ENCODE peak calls at places on chromosomes 13 and 19, in nine cellular contexts. One of them, this sample, is unnamed.

GRCh38 chr19:56105090-56105701 is 15.9 kb downstream of the ZNF787 start:
- DNase-seq in HS-5: no peak
- DNase-seq in NCI-H510A treated with DMSO at 0.1 percent for 48 hours: no peak
- DNase-seq in T follicular helper cell: peak; percentile 38
- DNase-seq in cardiac fibroblast: peak; percentile 39
- DNase-seq in stimulated activated CD8-positive, alpha-beta memory T cell treated with anti-CD3 and anti-CD28 coated beads, Interleukin-7, amount 100 ng/mL, for 1 hour: peak; percentile 14
- DNase-seq in smooth muscle cell of the brain vasculature: no peak
- DNase-seq in lower lobe of right lung: peak; percentile 90
- DNase-seq in AG09309: no peak
- DNase-seq in this sample: peak; percentile 59

GRCh38 chr19:46659151-46660007 is 1.6 kb downstream of the DACT3 start:
- DNase-seq in HS-5: no peak
- DNase-seq in NCI-H510A treated with DMSO at 0.1 percent for 48 hours: no peak
- DNase-seq in T follicular helper cell: no peak
- DNase-seq in cardiac fibroblast: no peak
- DNase-seq in stimulated activated CD8-positive, alpha-beta memory T cell treated with anti-CD3 and anti-CD28 coated beads, Interleukin-7, amount 100 ng/mL, for 1 hour: no peak
- DNase-seq in smooth muscle cell of the brain vasculature: no peak
- DNase-seq in lower lobe of right lung: peak; percentile 51
- DNase-seq in AG09309: no peak
- DNase-seq in this sample: peak; percentile 58

GRCh38 chr19:10173527-10173926 is 21.2 kb downstream of the DNMT1 start:
- DNase-seq in HS-5: peak; percentile 49
- DNase-seq in NCI-H510A treated with DMSO at 0.1 percent for 48 hours: no peak
- DNase-seq in T follicular helper cell: no peak
- DNase-seq in cardiac fibroblast: peak; percentile 53
- DNase-seq in stimulated activated CD8-positive, alpha-beta memory T cell treated with anti-CD3 and anti-CD28 coated beads, Interleukin-7, amount 100 ng/mL, for 1 hour: no peak
- DNase-seq in smooth muscle cell of the brain vasculature: no peak
- DNase-seq in lower lobe of right lung: no peak
- DNase-seq in AG09309: no peak
- DNase-seq in this sample: no peak

GRCh38 chr19:35704218-35704617 is at the start of gene ZBTB32:
- DNase-seq in HS-5: no peak
- DNase-seq in NCI-H510A treated with DMSO at 0.1 percent for 48 hours: no peak
- DNase-seq in T follicular helper cell: no peak
- DNase-seq in cardiac fibroblast: peak; percentile 75
- DNase-seq in stimulated activated CD8-positive, alpha-beta memory T cell treated with anti-CD3 and anti-CD28 coated beads, Interleukin-7, amount 100 ng/mL, for 1 hour: no peak
- DNase-seq in smooth muscle cell of the brain vasculature: no peak
- DNase-seq in lower lobe of right lung: no peak
- DNase-seq in AG09309: no peak
- DNase-seq in this sample: no peak

GRCh38 chr19:6800991-6801396 is 28.5 kb downstream of the VAV1 start:
- DNase-seq in HS-5: peak; percentile 57
- DNase-seq in NCI-H510A treated with DMSO at 0.1 percent for 48 hours: no peak
- DNase-seq in T follicular helper cell: no peak
- DNase-seq in cardiac fibroblast: peak; percentile 78
- DNase-seq in stimulated activated CD8-positive, alpha-beta memory T cell treated with anti-CD3 and anti-CD28 coated beads, Interleukin-7, amount 100 ng/mL, for 1 hour: no peak
- DNase-seq in smooth muscle cell of the brain vasculature: no peak
- DNase-seq in lower lobe of right lung: no peak
- DNase-seq in AG09309: peak; percentile 7
- DNase-seq in this sample: no peak

GRCh38 chr13:32016119-32016518 is 15.5 kb upstream of the FRY start:
- DNase-seq in HS-5: no peak
- DNase-seq in NCI-H510A treated with DMSO at 0.1 percent for 48 hours: no peak
- DNase-seq in T follicular helper cell: no peak
- DNase-seq in cardiac fibroblast: no peak
- DNase-seq in stimulated activated CD8-positive, alpha-beta memory T cell treated with anti-CD3 and anti-CD28 coated beads, Interleukin-7, amount 100 ng/mL, for 1 hour: no peak
- DNase-seq in smooth muscle cell of the brain vasculature: no peak
- DNase-seq in lower lobe of right lung: no peak
- DNase-seq in AG09309: no peak
- DNase-seq in this sample: no peak

GRCh38 chr19:33214621-33215020 is 11.0 kb downstream of the SLC7A10 start:
- DNase-seq in HS-5: no peak
- DNase-seq in NCI-H510A treated with DMSO at 0.1 percent for 48 hours: peak; percentile 35
- DNase-seq in T follicular helper cell: no peak
- DNase-seq in cardiac fibroblast: peak; percentile 36
- DNase-seq in stimulated activated CD8-positive, alpha-beta memory T cell treated with anti-CD3 and anti-CD28 coated beads, Interleukin-7, amount 100 ng/mL, for 1 hour: no peak
- DNase-seq in smooth muscle cell of the brain vasculature: no peak
- DNase-seq in lower lobe of right lung: no peak
- DNase-seq in AG09309: no peak
- DNase-seq in this sample: peak; percentile 21

GRCh38 chr19:16944626-16945363 is 56.0 kb downstream of the F2RL3 start:
- DNase-seq in HS-5: no peak
- DNase-seq in NCI-H510A treated with DMSO at 0.1 percent for 48 hours: no peak
- DNase-seq in T follicular helper cell: no peak
- DNase-seq in cardiac fibroblast: no peak
- DNase-seq in stimulated activated CD8-positive, alpha-beta memory T cell treated with anti-CD3 and anti-CD28 coated beads, Interleukin-7, amount 100 ng/mL, for 1 hour: no peak
- DNase-seq in smooth muscle cell of the brain vasculature: no peak
- DNase-seq in lower lobe of right lung: no peak
- DNase-seq in AG09309: no peak
- DNase-seq in this sample: no peak

GRCh38 chr19:4597975-4598671 is 38.6 kb upstream of the SEMA6B start:
- DNase-seq in HS-5: no peak
- DNase-seq in NCI-H510A treated with DMSO at 0.1 percent for 48 hours: no peak
- DNase-seq in T follicular helper cell: peak; percentile 23
- DNase-seq in cardiac fibroblast: no peak
- DNase-seq in stimulated activated CD8-positive, alpha-beta memory T cell treated with anti-CD3 and anti-CD28 coated beads, Interleukin-7, amount 100 ng/mL, for 1 hour: peak; percentile 20
- DNase-seq in smooth muscle cell of the brain vasculature: no peak
- DNase-seq in lower lobe of right lung: peak; percentile 49
- DNase-seq in AG09309: no peak
- DNase-seq in this sample: no peak

GRCh38 chr13:76888421-76888820 is 2.2 kb upstream of the KCTD12 start:
- DNase-seq in HS-5: no peak
- DNase-seq in NCI-H510A treated with DMSO at 0.1 percent for 48 hours: no peak
- DNase-seq in T follicular helper cell: no peak
- DNase-seq in cardiac fibroblast: no peak
- DNase-seq in stimulated activated CD8-positive, alpha-beta memory T cell treated with anti-CD3 and anti-CD28 coated beads, Interleukin-7, amount 100 ng/mL, for 1 hour: no peak
- DNase-seq in smooth muscle cell of the brain vasculature: no peak
- DNase-seq in lower lobe of right lung: no peak
- DNase-seq in AG09309: no peak
- DNase-seq in this sample: no peak

GRCh38 chr13:94312511-94313191 is 166.8 kb downstream of the DCT start:
- DNase-seq in HS-5: no peak
- DNase-seq in NCI-H510A treated with DMSO at 0.1 percent for 48 hours: no peak
- DNase-seq in T follicular helper cell: no peak
- DNase-seq in cardiac fibroblast: no peak
- DNase-seq in stimulated activated CD8-positive, alpha-beta memory T cell treated with anti-CD3 and anti-CD28 coated beads, Interleukin-7, amount 100 ng/mL, for 1 hour: no peak
- DNase-seq in smooth muscle cell of the brain vasculature: no peak
- DNase-seq in lower lobe of right lung: no peak
- DNase-seq in AG09309: no peak
- DNase-seq in this sample: no peak

GRCh38 chr13:104477256-104477655 is 1411.0 kb upstream of the SLC10A2 start:
- DNase-seq in HS-5: no peak
- DNase-seq in NCI-H510A treated with DMSO at 0.1 percent for 48 hours: no peak
- DNase-seq in T follicular helper cell: no peak
- DNase-seq in cardiac fibroblast: peak; percentile 63
- DNase-seq in stimulated activated CD8-positive, alpha-beta memory T cell treated with anti-CD3 and anti-CD28 coated beads, Interleukin-7, amount 100 ng/mL, for 1 hour: no peak
- DNase-seq in smooth muscle cell of the brain vasculature: no peak
- DNase-seq in lower lobe of right lung: no peak
- DNase-seq in AG09309: no peak
- DNase-seq in this sample: no peak

GRCh38 chr19:18274303-18274775 is at the start of gene IQCN:
- DNase-seq in HS-5: no peak
- DNase-seq in NCI-H510A treated with DMSO at 0.1 percent for 48 hours: no peak
- DNase-seq in T follicular helper cell: no peak
- DNase-seq in cardiac fibroblast: peak; percentile 55
- DNase-seq in stimulated activated CD8-positive, alpha-beta memory T cell treated with anti-CD3 and anti-CD28 coated beads, Interleukin-7, amount 100 ng/mL, for 1 hour: no peak
- DNase-seq in smooth muscle cell of the brain vasculature: no peak
- DNase-seq in lower lobe of right lung: no peak
- DNase-seq in AG09309: no peak
- DNase-seq in this sample: no peak

GRCh38 chr19:44345969-44346368 is 10.5 kb downstream of the ZNF112 start:
- DNase-seq in HS-5: no peak
- DNase-seq in NCI-H510A treated with DMSO at 0.1 percent for 48 hours: no peak
- DNase-seq in T follicular helper cell: no peak
- DNase-seq in cardiac fibroblast: no peak
- DNase-seq in stimulated activated CD8-positive, alpha-beta memory T cell treated with anti-CD3 and anti-CD28 coated beads, Interleukin-7, amount 100 ng/mL, for 1 hour: no peak
- DNase-seq in smooth muscle cell of the brain vasculature: no peak
- DNase-seq in lower lobe of right lung: no peak
- DNase-seq in AG09309: no peak
- DNase-seq in this sample: no peak

This sample was measured in heart left ventricle.